ENCODE peak calls at places on chromosomes 7 and 10, in six cellular contexts. One of them, this sample, is unnamed.

GRCh38 chr10:48608279-48608681 is 3.4 kb upstream of the ARHGAP22 start:
- DNase-seq in RCC 7860: no peak
- DNase-seq in lung microvascular endothelial cell: peak
- DNase-seq in bronchial epithelial cell: peak
- DNase-seq in Ammon's horn: no peak
- DNase-seq in HFFc6: no peak
- DNase-seq in this sample: peak

GRCh38 chr10:69506487-69506833 is 55.2 kb downstream of the TSPAN15 start:
- DNase-seq in RCC 7860: no peak
- DNase-seq in lung microvascular endothelial cell: no peak
- DNase-seq in bronchial epithelial cell: no peak
- DNase-seq in Ammon's horn: no peak
- DNase-seq in HFFc6: no peak
- DNase-seq in this sample: no peak

GRCh38 chr10:78450239-78450638 is 416.6 kb downstream of the RPS24 start:
- DNase-seq in RCC 7860: no peak
- DNase-seq in lung microvascular endothelial cell: no peak
- DNase-seq in bronchial epithelial cell: no peak
- DNase-seq in Ammon's horn: no peak
- DNase-seq in HFFc6: no peak
- DNase-seq in this sample: no peak

GRCh38 chr10:74502963-74503608 is 323.3 kb upstream of the KAT6B start:
- DNase-seq in RCC 7860: peak
- DNase-seq in lung microvascular endothelial cell: peak
- DNase-seq in bronchial epithelial cell: peak
- DNase-seq in Ammon's horn: no peak
- DNase-seq in HFFc6: peak
- DNase-seq in this sample: peak

GRCh38 chr10:116985611-116986010 is 19.4 kb downstream of the SHTN1 start:
- DNase-seq in RCC 7860: no peak
- DNase-seq in lung microvascular endothelial cell: no peak
- DNase-seq in bronchial epithelial cell: peak
- DNase-seq in Ammon's horn: no peak
- DNase-seq in HFFc6: no peak
- DNase-seq in this sample: no peak

GRCh38 chr7:137020351-137020750 is 151.9 kb downstream of the CHRM2 start:
- DNase-seq in RCC 7860: no peak
- DNase-seq in lung microvascular endothelial cell: no peak
- DNase-seq in bronchial epithelial cell: no peak
- DNase-seq in Ammon's horn: no peak
- DNase-seq in HFFc6: no peak
- DNase-seq in this sample: no peak

GRCh38 chr10:69087600-69088470 is at the start of gene SRGN:
- DNase-seq in RCC 7860: no peak
- DNase-seq in lung microvascular endothelial cell: peak
- DNase-seq in bronchial epithelial cell: peak
- DNase-seq in Ammon's horn: peak
- DNase-seq in HFFc6: peak
- DNase-seq in this sample: peak

GRCh38 chr7:69067397-69067796 is 530.9 kb upstream of the AUTS2 start:
- DNase-seq in RCC 7860: peak
- DNase-seq in lung microvascular endothelial cell: no peak
- DNase-seq in bronchial epithelial cell: peak
- DNase-seq in Ammon's horn: no peak
- DNase-seq in HFFc6: no peak
- DNase-seq in this sample: no peak

GRCh38 chr10:71854031-71854430 is 3.0 kb upstream of the PSAP start:
- DNase-seq in RCC 7860: no peak
- DNase-seq in lung microvascular endothelial cell: no peak
- DNase-seq in bronchial epithelial cell: no peak
- DNase-seq in Ammon's horn: peak
- DNase-seq in HFFc6: peak
- DNase-seq in this sample: no peak

GRCh38 chr10:124917168-124917938 is 24.6 kb upstream of the ZRANB1 start:
- DNase-seq in RCC 7860: no peak
- DNase-seq in lung microvascular endothelial cell: peak
- DNase-seq in bronchial epithelial cell: peak
- DNase-seq in Ammon's horn: peak
- DNase-seq in HFFc6: peak
- DNase-seq in this sample: peak

GRCh38 chr10:46225597-46225996 is 61.2 kb upstream of the ANTXRL start:
- DNase-seq in RCC 7860: no peak
- DNase-seq in lung microvascular endothelial cell: no peak
- DNase-seq in bronchial epithelial cell: no peak
- DNase-seq in Ammon's horn: no peak
- DNase-seq in HFFc6: no peak
- DNase-seq in this sample: no peak

GRCh38 chr7:1536105-1536767 is 5.7 kb downstream of the MAFK start:
- DNase-seq in RCC 7860: no peak
- DNase-seq in lung microvascular endothelial cell: no peak
- DNase-seq in bronchial epithelial cell: no peak
- DNase-seq in Ammon's horn: no peak
- DNase-seq in HFFc6: no peak
- DNase-seq in this sample: no peak

GRCh38 chr10:105473170-105473569 is 832.1 kb downstream of the SORCS3 start:
- DNase-seq in RCC 7860: no peak
- DNase-seq in lung microvascular endothelial cell: no peak
- DNase-seq in bronchial epithelial cell: no peak
- DNase-seq in Ammon's horn: no peak
- DNase-seq in HFFc6: no peak
- DNase-seq in this sample: no peak

GRCh38 chr7:128435311-128435654 is 20.4 kb upstream of the HILPDA start:
- DNase-seq in RCC 7860: no peak
- DNase-seq in lung microvascular endothelial cell: no peak
- DNase-seq in bronchial epithelial cell: peak
- DNase-seq in Ammon's horn: no peak
- DNase-seq in HFFc6: no peak
- DNase-seq in this sample: no peak

GRCh38 chr7:5677538-5678294 is 103.7 kb downstream of the RNF216 start:
- DNase-seq in RCC 7860: peak
- DNase-seq in lung microvascular endothelial cell: peak
- DNase-seq in bronchial epithelial cell: peak
- DNase-seq in Ammon's horn: peak
- DNase-seq in HFFc6: peak
- DNase-seq in this sample: peak

GRCh38 chr10:96700477-96701099 is 19.7 kb downstream of the PIK3AP1 start:
- DNase-seq in RCC 7860: no peak
- DNase-seq in lung microvascular endothelial cell: no peak
- DNase-seq in bronchial epithelial cell: no peak
- DNase-seq in Ammon's horn: peak
- DNase-seq in HFFc6: no peak
- DNase-seq in this sample: no peak

GRCh38 chr7:19621740-19622139 is 87.1 kb downstream of the POLR1F start:
- DNase-seq in RCC 7860: peak
- DNase-seq in lung microvascular endothelial cell: no peak
- DNase-seq in bronchial epithelial cell: peak
- DNase-seq in Ammon's horn: no peak
- DNase-seq in HFFc6: no peak
- DNase-seq in this sample: no peak

GRCh38 chr10:30185916-30186315 is 126.5 kb upstream of the JCAD start:
- DNase-seq in RCC 7860: peak
- DNase-seq in lung microvascular endothelial cell: peak
- DNase-seq in bronchial epithelial cell: peak
- DNase-seq in Ammon's horn: no peak
- DNase-seq in HFFc6: peak
- DNase-seq in this sample: peak

GRCh38 chr10:72337039-72337629 is 17.6 kb downstream of the DNAJB12 start:
- DNase-seq in RCC 7860: peak
- DNase-seq in lung microvascular endothelial cell: peak
- DNase-seq in bronchial epithelial cell: peak
- DNase-seq in Ammon's horn: peak
- DNase-seq in HFFc6: peak
- DNase-seq in this sample: no peak

GRCh38 chr7:23062452-23062851 is 43.1 kb upstream of the KLHL7 start:
- DNase-seq in RCC 7860: no peak
- DNase-seq in lung microvascular endothelial cell: no peak
- DNase-seq in bronchial epithelial cell: peak
- DNase-seq in Ammon's horn: peak
- DNase-seq in HFFc6: no peak
- DNase-seq in this sample: no peak

GRCh38 chr10:88652621-88653020 is 11.6 kb upstream of the LIPF start:
- DNase-seq in RCC 7860: no peak
- DNase-seq in lung microvascular endothelial cell: no peak
- DNase-seq in bronchial epithelial cell: no peak
- DNase-seq in Ammon's horn: no peak
- DNase-seq in HFFc6: peak
- DNase-seq in this sample: no peak

GRCh38 chr10:49612513-49613159 is 1.2 kb upstream of the CHAT start:
- DNase-seq in RCC 7860: no peak
- DNase-seq in lung microvascular endothelial cell: no peak
- DNase-seq in bronchial epithelial cell: no peak
- DNase-seq in Ammon's horn: no peak
- DNase-seq in HFFc6: no peak
- DNase-seq in this sample: no peak

GRCh38 chr10:111973306-111973705 is 210.3 kb downstream of the GPAM start:
- DNase-seq in RCC 7860: no peak
- DNase-seq in lung microvascular endothelial cell: no peak
- DNase-seq in bronchial epithelial cell: peak
- DNase-seq in Ammon's horn: no peak
- DNase-seq in HFFc6: no peak
- DNase-seq in this sample: no peak

GRCh38 chr7:117009705-117010361 is 56.5 kb downstream of the ST7 start:
- DNase-seq in RCC 7860: no peak
- DNase-seq in lung microvascular endothelial cell: no peak
- DNase-seq in bronchial epithelial cell: no peak
- DNase-seq in Ammon's horn: no peak
- DNase-seq in HFFc6: no peak
- DNase-seq in this sample: no peak